ENCODE peak calls at places on chromosome 7, in eight cellular contexts. S, Y, V, R, N, I, P and G are unnamed samples.

GRCh38 chr7:112481833-112482669 is 1.3 kb downstream of the LSMEM1 start:
- DNase-seq in R (no peak), I (peak), Y (no peak), P (peak), N (peak), S (no peak), V (peak), G (no peak)

GRCh38 chr7:36523371-36523953 is 133.8 kb downstream of the ANLN start:
- DNase-seq in N (no peak), Y (no peak), V (peak), R (no peak), I (no peak), P (no peak), S (no peak), G (no peak)

GRCh38 chr7:151727579-151728285 is 149.2 kb downstream of the PRKAG2 start:
- DNase-seq in V (peak), I (peak), S (peak), Y (peak), P (peak), N (peak), R (peak), G (no peak)

GRCh38 chr7:156148547-156148946 is 336.3 kb upstream of the SHH start:
- DNase-seq in I (no peak), N (no peak), P (no peak), S (no peak), V (no peak), R (no peak), Y (no peak), G (no peak)

GRCh38 chr7:137762334-137762733 is 84.4 kb downstream of the DGKI start:
- DNase-seq in N (no peak), Y (no peak), I (no peak), V (no peak), P (no peak), S (no peak), R (no peak), G (no peak)

GRCh38 chr7:34296663-34297062 is 361.4 kb upstream of the NPSR1 start:
- DNase-seq in I (no peak), S (no peak), N (no peak), Y (no peak), R (no peak), P (no peak), V (no peak), G (no peak)

GRCh38 chr7:20164420-20165145 is 52.6 kb downstream of the MACC1 start:
- DNase-seq in I (no peak), V (no peak), P (no peak), Y (no peak), N (no peak), S (no peak), R (no peak), G (no peak)

GRCh38 chr7:100483728-100484635 is at the start of gene NYAP1:
- DNase-seq in S (peak), I (no peak), N (no peak), R (no peak), Y (peak), P (peak), V (peak), G (no peak)

GRCh38 chr7:17497136-17497535 is 198.7 kb downstream of the AHR start:
- DNase-seq in P (no peak), V (no peak), R (no peak), S (no peak), I (no peak), N (no peak), Y (no peak), G (no peak)

GRCh38 chr7:84194484-84195260 is at the start of gene SEMA3A:
- DNase-seq in S (peak), I (no peak), P (peak), V (peak), Y (no peak), R (no peak), N (peak), G (no peak)

GRCh38 chr7:923108-924041 is 31.1 kb downstream of the ADAP1 start:
- DNase-seq in I (no peak), N (no peak), V (no peak), R (peak), S (no peak), P (peak), Y (peak), G (peak)

GRCh38 chr7:108135446-108136190 is 5.5 kb upstream of the LAMB4 start:
- DNase-seq in I (no peak), V (no peak), R (peak), S (no peak), N (no peak), P (no peak), Y (no peak), G (peak)

GRCh38 chr7:118080947-118081346 is 103.0 kb upstream of the LSM8 start:
- DNase-seq in N (peak), V (no peak), R (no peak), P (no peak), I (no peak), Y (peak), S (no peak), G (no peak)

GRCh38 chr7:113015038-113015645 is 71.5 kb downstream of the GPR85 start:
- DNase-seq in N (peak), I (no peak), R (no peak), V (no peak), P (no peak), S (peak), Y (no peak), G (no peak)

GRCh38 chr7:15113752-15114151 is 211.2 kb upstream of the DGKB start:
- DNase-seq in P (no peak), S (no peak), N (no peak), I (no peak), R (no peak), Y (no peak), V (no peak), G (no peak)

GRCh38 chr7:30091431-30092386 is 43.1 kb upstream of the MTURN start:
- DNase-seq in R (no peak), P (no peak), S (no peak), Y (no peak), V (no peak), I (no peak), N (no peak), G (no peak)

GRCh38 chr7:150335101-150335773 is 6.2 kb downstream of the RARRES2 start:
- DNase-seq in I (no peak), Y (peak), V (no peak), R (no peak), N (no peak), S (no peak), P (no peak), G (no peak)

GRCh38 chr7:31080112-31080511 is 28.0 kb downstream of the ADCYAP1R1 start:
- DNase-seq in V (no peak), R (no peak), P (no peak), N (no peak), S (no peak), Y (no peak), I (no peak), G (peak)

GRCh38 chr7:112868609-112869008 is 78.4 kb upstream of the TMEM168 start:
- DNase-seq in R (no peak), S (no peak), Y (no peak), I (no peak), V (no peak), N (no peak), P (no peak), G (no peak)

GRCh38 chr7:157529768-157530560 is 193.2 kb downstream of the DNAJB6 start:
- DNase-seq in I (no peak), V (no peak), Y (no peak), R (no peak), N (no peak), S (no peak), P (no peak), G (peak)

GRCh38 chr7:127888411-127888810 is 142.8 kb downstream of the LRRC4 start:
- DNase-seq in N (no peak), R (no peak), P (no peak), I (no peak), S (no peak), V (no peak), Y (no peak), G (no peak)

GRCh38 chr7:127887631-127888030 is 143.6 kb downstream of the LRRC4 start:
- DNase-seq in Y (peak), S (no peak), P (no peak), I (no peak), V (no peak), R (no peak), N (no peak), G (no peak)

GRCh38 chr7:127889677-127890076 is 141.6 kb downstream of the LRRC4 start:
- DNase-seq in Y (no peak), R (no peak), I (no peak), P (no peak), N (no peak), V (no peak), S (no peak), G (no peak)

GRCh38 chr7:127887096-127887495 is 144.1 kb downstream of the LRRC4 start:
- DNase-seq in P (no peak), S (no peak), Y (no peak), V (no peak), N (no peak), R (no peak), I (no peak), G (no peak)

GRCh38 chr7:127888825-127889224 is 142.4 kb downstream of the LRRC4 start:
- DNase-seq in N (no peak), I (no peak), V (no peak), R (no peak), S (no peak), Y (no peak), P (no peak), G (no peak)
- TF ChIP-seq POLR2AphosphoS5 in N (no peak), I (no peak), V (no peak), R (no peak), S (no peak), Y (no peak), P (no peak), G (no peak)

GRCh38 chr7:73648593-73649332 is 18.9 kb upstream of the VPS37D start:
- DNase-seq in N (no peak), S (no peak), R (no peak), Y (no peak), V (no peak), P (no peak), I (no peak), G (no peak)
- H3K4me3 ChIP-seq in N (peak), S (no peak), R (no peak), Y (no peak), V (no peak), P (no peak), I (peak), G (no peak)

DNA sequence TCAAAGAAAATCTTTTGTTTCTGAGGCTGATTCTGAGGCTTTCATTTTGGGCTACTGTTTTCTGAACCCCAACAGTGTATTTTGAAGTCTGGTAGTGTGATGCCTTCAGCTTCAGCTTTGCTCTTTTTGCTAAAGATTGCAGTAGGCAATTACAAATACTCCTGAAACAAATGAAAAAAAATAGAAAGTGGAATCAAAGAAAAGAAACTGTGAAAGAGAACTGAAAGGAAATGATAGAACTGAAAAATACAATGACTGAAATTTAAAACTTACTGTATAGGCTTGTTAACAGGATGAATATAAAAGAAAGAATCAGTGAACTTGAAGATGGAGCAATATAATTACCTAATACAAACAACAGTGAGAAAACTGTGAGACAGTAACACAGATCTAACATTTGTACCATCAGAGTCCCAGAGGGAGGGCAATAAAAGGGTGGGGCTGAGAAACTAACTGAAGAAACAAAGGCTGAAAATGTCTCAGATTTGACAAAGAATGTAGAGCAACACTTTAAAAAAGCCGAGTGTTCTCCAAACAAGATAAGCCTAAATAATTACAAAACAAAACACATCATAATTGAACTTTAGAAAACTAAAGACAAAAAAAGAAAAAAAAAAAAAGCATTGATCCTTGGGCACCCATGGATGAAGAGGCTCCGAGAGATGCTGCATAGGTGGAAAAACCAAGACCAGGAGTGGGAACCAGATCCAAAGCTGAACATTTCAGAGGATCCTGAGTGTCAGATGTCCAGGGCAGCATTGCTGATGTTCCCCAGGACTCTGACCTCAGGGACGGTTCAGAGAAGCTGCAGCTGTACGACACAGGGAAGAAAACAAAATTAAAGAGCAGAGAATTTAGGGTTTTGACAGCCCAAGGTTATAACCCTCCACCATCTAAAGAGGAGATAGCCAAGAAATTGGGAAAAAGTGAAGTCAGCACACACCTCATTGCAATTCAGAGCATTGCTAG is 223.2 kb upstream of the IGFBP3 start:
- DNase-seq in P (no peak), S (no peak), I (no peak), N (no peak), R (no peak), V (no peak), Y (no peak), G (no peak)
- H3K27ac ChIP-seq in P (no peak), S (no peak), I (peak), N (no peak), R (no peak), V (no peak), Y (no peak), G (no peak)

GRCh38 chr7:44964384-44964830 is 14.4 kb downstream of the MYO1G start:
- DNase-seq in P (no peak), V (no peak), R (no peak), S (peak), N (no peak), Y (peak), I (no peak), G (no peak)

GRCh38 chr7:44965441-44965903 is 13.3 kb downstream of the MYO1G start:
- DNase-seq in Y (no peak), S (no peak), V (no peak), R (no peak), N (no peak), P (no peak), I (no peak), G (peak)

GRCh38 chr7:44965937-44966730 is 12.7 kb downstream of the MYO1G start:
- DNase-seq in Y (no peak), R (no peak), V (no peak), S (peak), N (no peak), P (no peak), I (no peak), G (peak)

GRCh38 chr7:44963526-44964290 is 15.1 kb downstream of the MYO1G start:
- DNase-seq in P (no peak), N (no peak), I (no peak), Y (no peak), V (no peak), R (no peak), S (peak), G (peak)

GRCh38 chr7:44964831-44965440 is 13.9 kb downstream of the MYO1G start:
- DNase-seq in S (peak), I (no peak), R (no peak), V (no peak), N (no peak), P (no peak), Y (no peak), G (no peak)
- TF ChIP-seq POLR2AphosphoS5 in S (no peak), I (no peak), R (no peak), V (no peak), N (no peak), P (no peak), Y (no peak), G (peak)

GRCh38 chr7:27194641-27195379 is 5.1 kb downstream of the HOXA13 start:
- DNase-seq in Y (no peak), S (no peak), I (no peak), R (no peak), P (peak), V (peak), N (no peak), G (no peak)

GRCh38 chr7:27194002-27194352 is 5.9 kb downstream of the HOXA13 start:
- DNase-seq in V (no peak), N (no peak), P (no peak), R (no peak), Y (no peak), S (no peak), I (no peak), G (no peak)

GRCh38 chr7:27198138-27198841 is 1.6 kb downstream of the HOXA13 start:
- DNase-seq in I (no peak), N (no peak), R (no peak), V (peak), S (no peak), P (no peak), Y (no peak), G (no peak)

GRCh38 chr7:27197137-27198042 is 2.5 kb downstream of the HOXA13 start:
- DNase-seq in Y (no peak), R (no peak), P (no peak), S (no peak), N (no peak), V (no peak), I (no peak), G (no peak)

GRCh38 chr7:27196287-27196739 is 3.6 kb downstream of the HOXA13 start:
- DNase-seq in I (peak), Y (peak), S (peak), P (peak), N (no peak), V (peak), R (no peak), G (peak)
- H3K4me3 ChIP-seq in I (no peak), Y (no peak), S (no peak), P (peak), N (no peak), V (peak), R (no peak), G (no peak)

GRCh38 chr7:55545496-55545895 is 26.8 kb downstream of the VOPP1 start:
- DNase-seq in I (no peak), N (no peak), Y (no peak), V (no peak), R (no peak), P (no peak), S (no peak), G (no peak)
- H3K27ac ChIP-seq in I (peak), N (no peak), Y (no peak), V (no peak), R (no peak), P (no peak), S (no peak), G (no peak)

DNA sequence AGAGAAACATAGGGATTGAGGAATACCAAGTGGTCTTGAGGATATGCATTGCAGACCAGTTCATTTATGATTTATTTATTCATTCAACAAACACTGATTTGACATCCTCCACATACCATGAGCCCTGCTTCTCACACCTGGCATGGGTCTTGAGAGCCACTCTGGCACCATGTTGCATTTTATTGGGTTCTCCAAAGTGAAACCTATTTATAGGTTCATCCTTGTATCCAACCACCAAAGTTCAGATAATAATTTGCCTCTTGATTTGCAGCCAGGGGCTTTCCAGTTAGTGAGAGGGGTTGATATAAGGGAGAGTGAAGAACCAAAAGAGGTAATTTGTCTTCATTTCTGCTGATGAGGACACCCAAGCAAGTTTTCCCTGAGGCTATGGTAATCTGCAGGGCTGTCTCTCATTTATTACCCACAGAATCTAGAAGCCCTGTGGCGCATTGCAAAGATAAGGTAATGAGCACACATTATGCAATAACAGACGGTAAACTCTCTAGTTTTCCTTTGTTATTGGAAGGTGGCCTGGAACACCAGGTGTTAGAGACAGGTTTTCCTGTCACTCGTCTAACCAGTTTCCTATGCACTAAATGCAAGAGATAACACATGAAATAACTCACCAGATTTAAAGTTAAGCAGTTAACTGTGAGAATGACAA is 28.8 kb upstream of the ICA1 start:
- DNase-seq in N (no peak), S (peak), V (peak), I (no peak), P (no peak), R (no peak), Y (no peak), G (no peak)
- TF ChIP-seq POLR2AphosphoS5 in N (no peak), S (peak), V (peak), I (no peak), P (no peak), R (no peak), Y (no peak), G (no peak)

GRCh38 chr7:130734525-130735272 is 692 bp upstream of the KLF14 start:
- DNase-seq in N (no peak), P (no peak), Y (no peak), V (no peak), S (peak), R (no peak), I (no peak), G (no peak)

GRCh38 chr7:130735273-130735716 is 1.3 kb upstream of the KLF14 start:
- DNase-seq in Y (no peak), N (no peak), I (no peak), S (no peak), V (no peak), P (no peak), R (no peak), G (no peak)

GRCh38 chr7:130733866-130734524 is at the start of gene KLF14:
- DNase-seq in V (no peak), P (peak), Y (peak), R (no peak), S (peak), I (no peak), N (peak), G (peak)

GRCh38 chr7:130736298-130736900 is 2.4 kb upstream of the KLF14 start:
- DNase-seq in Y (no peak), P (no peak), N (no peak), I (no peak), S (no peak), R (no peak), V (no peak), G (no peak)

GRCh38 chr7:130732980-130733865 is 784 bp downstream of the KLF14 start:
- DNase-seq in Y (peak), N (peak), P (peak), R (no peak), I (no peak), V (peak), S (peak), G (peak)
- H3K4me3 ChIP-seq in Y (peak), N (peak), P (no peak), R (peak), I (peak), V (peak), S (peak), G (peak)

DNA sequence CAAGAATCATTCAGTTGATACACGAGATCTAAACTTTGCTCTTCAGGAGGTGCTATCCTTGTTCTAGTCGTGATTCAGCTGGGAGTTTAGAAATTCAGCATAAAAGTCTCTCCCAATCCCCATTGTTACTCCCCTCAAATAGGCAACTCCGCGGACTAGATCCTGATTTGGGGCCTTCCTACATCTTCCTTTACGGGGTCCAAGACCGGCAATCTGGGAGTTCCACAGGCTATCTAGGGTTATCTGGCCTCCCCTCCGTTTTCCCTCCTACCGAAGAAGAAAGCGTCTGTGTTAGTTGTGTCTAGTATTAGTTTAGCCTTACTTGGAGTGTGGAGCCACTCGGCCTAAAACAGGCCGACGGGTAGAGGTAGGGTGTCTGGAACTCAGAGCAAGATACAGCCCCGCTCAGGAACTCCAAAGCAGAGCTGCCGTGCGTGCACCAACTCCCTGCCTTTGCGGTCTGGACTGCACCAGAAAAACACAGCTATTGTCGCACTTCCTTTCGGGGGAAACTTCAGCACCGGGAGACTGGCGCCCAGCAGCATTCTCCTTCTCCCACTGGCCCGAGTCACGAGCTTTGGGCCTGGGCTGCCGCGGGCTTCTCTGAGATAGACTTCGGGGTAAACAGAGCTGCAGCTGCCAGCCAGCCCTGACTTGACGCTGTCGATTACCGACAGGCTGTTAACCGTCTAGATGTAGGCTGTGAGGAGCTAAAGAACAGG is 1.5 kb upstream of the DLX5 start:
- DNase-seq in P (no peak), S (no peak), R (peak), V (no peak), I (no peak), Y (no peak), N (no peak), G (peak)
- H3K27ac ChIP-seq in P (no peak), S (no peak), R (no peak), V (no peak), I (no peak), Y (no peak), N (no peak), G (no peak)